ENCODE peak calls at places on chromosomes 1 and 21, in ten cellular contexts. H is cardiac fibroblast; S is bronchial epithelial cell; T is SK-N-SH; V is HCT116; L is WTC11; E is body of pancreas; M is dorsolateral prefrontal cortex; Z is Calu3; U is CD8-positive, alpha-beta T cell. C is an unnamed sample.

GRCh38 chr1:25867210-25867991 is 8.1 kb downstream of the PAQR7 start:
- DNase-seq in H (no peak), S (no peak), T (no peak), V (no peak), L (peak), E (peak), M (no peak), Z (peak), U (no peak), C (no peak)

GRCh38 chr1:229027622-229028182 is 243.2 kb upstream of the RAB4A start:
- DNase-seq in H (peak), S (peak), T (no peak), V (no peak), L (no peak), E (peak), M (no peak), Z (peak), U (no peak), C (no peak)

GRCh38 chr1:221478050-221478949 is 263.6 kb downstream of the DUSP10 start:
- DNase-seq in H (peak), S (peak), T (peak), V (peak), L (peak), E (peak), M (peak), Z (peak), U (peak), C (peak)

GRCh38 chr21:39003982-39004775 is 179.1 kb downstream of the PSMG1 start:
- DNase-seq in H (peak), S (peak), T (no peak), V (no peak), L (no peak), E (peak), M (no peak), Z (no peak), U (no peak), C (peak)

GRCh38 chr1:71464016-71464415 is 383.2 kb upstream of the ZRANB2 start:
- DNase-seq in H (peak), S (peak), T (no peak), V (no peak), L (no peak), E (no peak), M (no peak), Z (no peak), U (no peak), C (peak)

GRCh38 chr1:18628511-18628910 is 2.1 kb upstream of the PAX7 start:
- DNase-seq in H (no peak), S (no peak), T (no peak), V (no peak), L (no peak), E (no peak), M (no peak), Z (no peak), U (no peak), C (no peak)

GRCh38 chr1:214548988-214549387 is 2.4 kb downstream of the PTPN14 start:
- DNase-seq in H (peak), S (no peak), T (no peak), V (no peak), L (no peak), E (peak), M (no peak), Z (peak), U (no peak), C (peak)

GRCh38 chr1:195897072-195897471 is 711.2 kb downstream of the KCNT2 start:
- DNase-seq in H (no peak), S (no peak), T (no peak), V (no peak), L (no peak), E (no peak), M (no peak), Z (no peak), U (no peak), C (no peak)

GRCh38 chr1:170309389-170310013 is 163.7 kb downstream of the NTMT2 start:
- DNase-seq in H (peak), S (peak), T (peak), V (no peak), L (no peak), E (peak), M (no peak), Z (no peak), U (no peak), C (peak)

GRCh38 chr1:1021010-1021845 is 1.3 kb downstream of the AGRN start:
- DNase-seq in H (peak), S (peak), T (peak), V (no peak), L (no peak), E (peak), M (no peak), Z (peak), U (no peak), C (peak)

GRCh38 chr1:111965781-111966453 is 23.6 kb downstream of the KCND3 start:
- DNase-seq in H (no peak), S (no peak), T (no peak), V (no peak), L (no peak), E (no peak), M (no peak), Z (no peak), U (no peak), C (no peak)

GRCh38 chr1:32893198-32894018 is 7.1 kb downstream of the HPCA start:
- DNase-seq in H (no peak), S (no peak), T (peak), V (no peak), L (peak), E (no peak), M (peak), Z (peak), U (no peak), C (no peak)

GRCh38 chr1:46131727-46132528 is 501 bp downstream of the PIK3R3 start:
- DNase-seq in H (peak), S (peak), T (peak), V (no peak), L (no peak), E (peak), M (peak), Z (peak), U (peak), C (no peak)

GRCh38 chr1:16905112-16905855 is 9.5 kb downstream of the RNU1-2 start:
- DNase-seq in H (no peak), S (peak), T (no peak), V (peak), L (no peak), E (peak), M (no peak), Z (no peak), U (no peak), C (peak)

GRCh38 chr1:1068077-1068373 is 6.1 kb downstream of the RNF223 start:
- DNase-seq in H (no peak), S (no peak), T (no peak), V (no peak), L (no peak), E (no peak), M (no peak), Z (no peak), U (no peak), C (no peak)

GRCh38 chr1:209667701-209668100 is 7.5 kb upstream of the G0S2 start:
- DNase-seq in H (no peak), S (no peak), T (no peak), V (no peak), L (no peak), E (no peak), M (no peak), Z (no peak), U (no peak), C (no peak)

GRCh38 chr1:11407301-11407994 is 71.5 kb upstream of the DISP3 start:
- DNase-seq in H (no peak), S (no peak), T (no peak), V (no peak), L (no peak), E (no peak), M (no peak), Z (no peak), U (no peak), C (no peak)

GRCh38 chr1:72705921-72706320 is 423.6 kb upstream of the NEGR1 start:
- DNase-seq in H (no peak), S (no peak), T (no peak), V (no peak), L (no peak), E (no peak), M (no peak), Z (no peak), U (no peak), C (no peak)

GRCh38 chr1:11802973-11803885 is 2.5 kb downstream of the MTHFR start:
- DNase-seq in H (peak), S (peak), T (peak), V (peak), L (peak), E (peak), M (peak), Z (peak), U (peak), C (peak)

GRCh38 chr1:235649722-235650163 is at the start of gene GNG4:
- DNase-seq in H (no peak), S (no peak), T (peak), V (no peak), L (peak), E (no peak), M (peak), Z (peak), U (no peak), C (no peak)

GRCh38 chr21:15065381-15066230 is 806 bp upstream of the NRIP1 start:
- DNase-seq in H (peak), S (peak), T (peak), V (no peak), L (peak), E (peak), M (peak), Z (peak), U (peak), C (peak)
- TF ChIP-seq CTCF in H (no peak), S (no peak), T (no peak), V (no peak), L (no peak), E (no peak), M (no peak), Z (no peak), U (no peak), C (no peak)

GRCh38 chr1:165828103-165828558 is 717 bp downstream of the UCK2 start:
- DNase-seq in H (no peak), S (no peak), T (peak), V (no peak), L (peak), E (peak), M (peak), Z (peak), U (peak), C (peak)
- TF ChIP-seq CTCF in H (no peak), S (no peak), T (peak), V (no peak), L (no peak), E (no peak), M (no peak), Z (no peak), U (no peak), C (no peak)

DNA sequence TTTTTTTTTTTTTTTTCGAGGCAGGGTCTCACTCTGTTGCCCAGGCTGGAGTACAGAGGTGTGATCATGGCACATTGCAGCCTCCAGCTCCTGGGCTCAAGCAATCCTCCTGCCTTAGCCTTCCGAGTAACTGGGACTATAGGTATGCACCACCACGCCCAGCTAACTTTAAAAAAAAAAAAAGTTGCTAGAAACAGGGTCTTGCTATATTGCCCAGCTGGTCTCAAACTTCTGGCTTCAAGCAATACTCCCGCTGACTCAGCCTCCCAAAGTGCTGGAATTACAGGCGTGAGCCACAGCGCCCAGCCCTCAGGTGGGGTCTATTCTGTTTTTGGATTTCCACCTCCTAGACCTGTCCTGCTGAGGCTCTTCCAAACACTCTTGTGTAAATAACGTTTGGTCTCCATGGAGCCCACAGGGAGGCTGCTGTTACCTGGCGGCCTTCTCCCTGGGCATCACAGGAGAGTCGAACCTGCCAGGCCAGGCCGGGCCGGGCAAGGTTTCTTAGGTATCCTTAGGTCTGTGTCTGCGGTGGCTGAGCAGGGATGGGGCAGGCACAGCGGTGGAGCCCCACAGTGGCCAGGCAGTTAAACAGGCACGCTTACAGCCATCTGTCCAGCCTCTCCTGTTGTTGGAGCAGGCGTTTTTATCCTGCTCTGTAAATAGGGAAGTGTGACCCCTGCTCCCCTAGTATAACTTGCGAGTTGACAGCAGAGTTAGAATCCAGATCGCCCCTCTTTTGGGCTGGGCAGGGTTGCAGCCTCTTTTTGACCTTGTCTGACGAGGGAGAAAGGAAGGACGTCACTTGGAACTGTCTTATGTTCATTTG is 18.8 kb downstream of the PLEKHM2 start:
- DNase-seq in H (peak), S (peak), T (no peak), V (no peak), L (peak), E (peak), M (no peak), Z (peak), U (no peak), C (no peak)
- TF ChIP-seq CTCF in H (peak), S (peak), T (peak), V (peak), L (no peak), E (peak), M (no peak), Z (no peak), U (no peak), C (peak)

GRCh38 chr1:238404921-238405320 is 514.2 kb upstream of the ZP4 start:
- DNase-seq in H (no peak), S (no peak), T (no peak), V (no peak), L (no peak), E (no peak), M (no peak), Z (no peak), U (no peak), C (no peak)

GRCh38 chr1:238401138-238401537 is 510.4 kb upstream of the ZP4 start:
- DNase-seq in H (no peak), S (no peak), T (no peak), V (no peak), L (no peak), E (no peak), M (no peak), Z (no peak), U (no peak), C (no peak)

GRCh38 chr1:238396140-238396539 is 505.4 kb upstream of the ZP4 start:
- DNase-seq in H (no peak), S (no peak), T (no peak), V (no peak), L (no peak), E (no peak), M (no peak), Z (no peak), U (no peak), C (no peak)

GRCh38 chr1:238404506-238404905 is 513.8 kb upstream of the ZP4 start:
- DNase-seq in H (no peak), S (no peak), T (no peak), V (no peak), L (no peak), E (no peak), M (no peak), Z (no peak), U (no peak), C (no peak)

DNA sequence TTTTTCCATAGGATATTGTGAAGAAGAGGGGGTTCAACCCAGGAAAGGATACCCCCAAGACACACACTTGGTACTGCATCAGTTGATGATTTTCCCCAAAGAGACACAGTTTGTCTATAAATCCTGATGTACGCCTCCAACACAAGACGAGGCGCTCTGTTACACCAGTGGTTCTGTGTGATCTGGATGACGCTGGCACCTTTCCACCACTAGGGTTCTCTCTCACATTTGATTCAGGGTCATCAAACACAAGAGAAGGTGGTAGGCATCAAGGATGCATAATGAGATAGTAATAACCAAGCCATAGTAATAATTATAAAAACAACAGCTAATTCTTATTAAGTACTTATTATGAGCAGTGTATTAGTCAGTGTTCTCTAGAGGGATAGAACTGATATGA is 508.8 kb upstream of the ZP4 start:
- DNase-seq in H (no peak), S (no peak), T (no peak), V (no peak), L (peak), E (no peak), M (no peak), Z (no peak), U (no peak), C (no peak)
- TF ChIP-seq CTCF in H (no peak), S (no peak), T (peak), V (no peak), L (peak), E (no peak), M (no peak), Z (no peak), U (no peak), C (peak)

DNA sequence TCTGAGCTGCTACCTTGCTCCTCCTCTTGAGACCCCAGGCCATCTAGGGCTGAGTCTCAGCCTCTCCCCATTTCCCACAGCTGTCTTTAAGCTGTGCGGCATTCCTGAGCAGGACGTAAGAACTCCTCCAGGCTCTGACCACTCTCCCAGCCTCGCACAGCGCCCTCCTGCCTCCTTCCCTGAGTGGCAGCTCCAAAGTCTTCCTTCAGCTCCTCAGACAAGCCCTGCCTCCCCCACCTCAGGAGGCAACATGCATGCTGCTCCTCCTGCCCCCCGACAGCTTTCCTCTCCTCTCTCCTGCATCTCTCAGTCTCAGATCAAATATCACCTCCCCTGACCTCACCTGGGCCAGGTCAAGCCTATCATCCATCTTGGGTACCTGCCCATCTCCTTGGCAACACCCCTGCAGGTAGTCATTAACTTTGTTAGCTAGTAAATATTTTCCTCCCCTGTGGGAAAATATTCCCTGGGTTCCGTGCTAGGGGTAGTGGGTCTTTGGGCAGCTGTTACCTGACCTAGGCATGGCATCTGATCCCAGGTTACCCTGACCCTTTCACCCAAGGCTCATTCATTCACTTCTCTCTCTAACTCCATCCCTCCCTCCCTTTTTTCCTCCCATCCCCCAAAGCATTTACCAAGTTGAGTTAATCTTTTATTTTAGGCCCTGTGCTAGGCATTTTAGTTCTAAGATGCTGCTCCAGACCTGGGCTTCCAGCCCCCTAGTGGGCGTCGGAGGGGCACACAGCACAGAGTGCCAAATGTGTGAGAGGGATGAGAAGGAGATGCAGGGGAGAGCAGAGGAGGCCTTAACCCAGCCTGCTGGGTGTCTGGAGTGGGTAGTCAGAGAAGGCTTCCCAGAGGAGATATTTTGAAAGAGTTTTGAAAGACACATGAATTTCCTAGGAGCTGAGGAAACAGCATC is 419.9 kb downstream of the PTPRU start:
- DNase-seq in H (no peak), S (no peak), T (peak), V (no peak), L (peak), E (peak), M (no peak), Z (peak), U (peak), C (no peak)
- TF ChIP-seq CTCF in H (peak), S (peak), T (peak), V (no peak), L (peak), E (peak), M (no peak), Z (peak), U (no peak), C (peak)

GRCh38 chr1:36093226-36093625 is 4.5 kb downstream of the ADPRS start:
- DNase-seq in H (no peak), S (no peak), T (no peak), V (no peak), L (peak), E (no peak), M (no peak), Z (no peak), U (no peak), C (no peak)

GRCh38 chr1:36093919-36094318 is 5.2 kb downstream of the ADPRS start:
- DNase-seq in H (no peak), S (no peak), T (peak), V (no peak), L (no peak), E (no peak), M (peak), Z (no peak), U (no peak), C (no peak)

GRCh38 chr1:36091698-36092097 is 3.0 kb downstream of the ADPRS start:
- DNase-seq in H (no peak), S (no peak), T (no peak), V (no peak), L (peak), E (no peak), M (no peak), Z (no peak), U (no peak), C (no peak)

GRCh38 chr1:36092166-36092797 is 3.6 kb downstream of the ADPRS start:
- DNase-seq in H (no peak), S (no peak), T (no peak), V (no peak), L (peak), E (no peak), M (no peak), Z (no peak), U (no peak), C (no peak)

GRCh38 chr1:36092798-36093185 is 4.1 kb downstream of the ADPRS start:
- DNase-seq in H (no peak), S (no peak), T (no peak), V (no peak), L (no peak), E (no peak), M (no peak), Z (no peak), U (no peak), C (no peak)
- TF ChIP-seq CTCF in H (no peak), S (no peak), T (no peak), V (no peak), L (no peak), E (no peak), M (no peak), Z (no peak), U (no peak), C (no peak)

DNA sequence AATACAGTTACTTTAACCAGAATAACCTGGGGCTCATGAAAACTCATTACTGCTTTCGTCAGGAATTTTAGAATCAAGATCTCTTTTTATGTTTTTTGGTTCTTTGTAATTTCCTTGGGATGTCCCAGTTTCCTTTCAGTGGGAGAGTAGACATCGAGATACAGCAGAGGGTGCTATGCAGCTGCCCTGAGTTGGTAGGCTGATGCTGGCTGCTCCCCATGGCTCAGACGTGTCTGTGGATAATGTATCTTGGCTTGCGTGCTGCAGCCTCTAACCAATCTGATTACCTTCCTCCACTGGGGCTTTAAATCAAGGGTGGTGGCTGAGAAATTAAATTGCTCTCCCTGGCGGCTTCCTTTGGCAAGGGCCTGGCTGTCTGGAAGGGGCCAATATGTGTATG is 253.7 kb downstream of the CACNA1E start:
- DNase-seq in H (no peak), S (peak), T (no peak), V (no peak), L (peak), E (no peak), M (no peak), Z (no peak), U (no peak), C (no peak)
- TF ChIP-seq CTCF in H (no peak), S (no peak), T (no peak), V (no peak), L (no peak), E (no peak), M (no peak), Z (no peak), U (no peak), C (no peak)

DNA sequence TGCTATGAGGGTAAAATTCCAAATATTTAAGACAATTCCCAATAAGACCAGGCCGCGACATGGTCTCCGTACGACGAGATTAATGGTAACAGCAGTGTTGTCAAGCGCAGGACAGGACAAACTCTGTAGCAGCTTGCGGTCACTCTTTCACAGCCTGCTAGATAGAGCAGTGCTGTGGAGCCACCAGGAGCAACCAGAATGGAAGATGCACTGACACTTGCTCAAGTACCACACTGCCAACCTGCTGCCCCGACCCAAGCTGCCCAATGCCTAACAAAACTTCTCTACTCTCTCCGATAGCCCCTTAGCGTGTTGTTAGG is 636 bp downstream of the WARS2 start:
- DNase-seq in H (no peak), S (no peak), T (no peak), V (no peak), L (no peak), E (no peak), M (peak), Z (no peak), U (no peak), C (no peak)
- TF ChIP-seq CTCF in H (no peak), S (no peak), T (no peak), V (no peak), L (no peak), E (no peak), M (no peak), Z (no peak), U (no peak), C (no peak)

C was measured in HFFc6.